ENCODE peak calls at places on chromosomes 5 and 9, in eight cellular contexts. Y is NCI-H510A treated with DMSO at 0.1 percent for 48 hours; X is AG20443; G is mucosa of gallbladder; N is hippocampal formation; S is activated CD4-positive, alpha-beta T cell treated with anti-CD3 and anti-CD28 coated beads, Interleukin-2, amount 50 U/mL, for 1 hour; Z is HEK293T; B is pons. W is an unnamed sample.

GRCh38 chr5:116045821-116046220 is 13.5 kb downstream of the ARL14EPL start:
- DNase-seq in N (no peak), B (no peak), X (no peak), G (no peak), Y (no peak), Z (no peak), S (no peak), W (no peak)

GRCh38 chr9:89878003-89878411 is 273.2 kb downstream of the GADD45G start:
- DNase-seq in N (no peak), Z (no peak), Y (no peak), G (no peak), S (no peak), X (no peak), B (no peak), W (no peak)

GRCh38 chr9:116842658-116843057 is 155.6 kb downstream of the TRIM32 start:
- DNase-seq in Y (peak; percentile 71), G (no peak), B (no peak), X (no peak), Z (no peak), S (no peak), N (no peak), W (no peak)

GRCh38 chr5:77396017-77396416 is 96.1 kb downstream of the WDR41 start:
- DNase-seq in Z (no peak), S (no peak), Y (no peak), X (no peak), N (no peak), G (no peak), B (no peak), W (no peak)

GRCh38 chr9:129102095-129102525 is 8.5 kb downstream of the CRAT start:
- DNase-seq in B (no peak), S (no peak), Z (no peak), Y (no peak), G (no peak), X (no peak), N (no peak), W (no peak)

GRCh38 chr5:136004436-136004835 is 24.4 kb upstream of the TGFBI start:
- DNase-seq in S (no peak), X (peak; percentile 68), N (no peak), B (no peak), Y (no peak), Z (no peak), G (no peak), W (no peak)

GRCh38 chr9:131366745-131367401 is 27.0 kb upstream of the PRRC2B start:
- DNase-seq in B (no peak), Z (peak; percentile 36), S (no peak), N (no peak), X (peak; percentile 61), Y (no peak), G (no peak), W (no peak)

GRCh38 chr5:140225396-140225795 is 50.4 kb downstream of the CYSTM1 start:
- DNase-seq in N (no peak), Z (no peak), B (no peak), Y (no peak), S (no peak), G (no peak), X (no peak), W (no peak)

GRCh38 chr5:138177936-138178515 is 404 bp downstream of the BRD8 start:
- DNase-seq in N (no peak), Z (peak; percentile 46), B (peak; percentile 61), S (peak; percentile 3), Y (peak; percentile 13), X (peak; percentile 67), G (peak; percentile 20), W (no peak)

GRCh38 chr9:78609471-78609870 is 312.5 kb downstream of the PSAT1 start:
- DNase-seq in N (no peak), Y (peak; percentile 86), B (no peak), G (no peak), Z (no peak), X (no peak), S (no peak), W (no peak)

W was measured in T-cell.